ENCODE peak calls at places on chromosomes 12 and 14, in five cellular contexts. J is Calu3, H is dorsolateral prefrontal cortex, X is endothelial cell of umbilical vein, E is mammary epithelial cell. C is an unnamed sample.

GRCh38 chr12:45591635-45592034 is 137.9 kb upstream of the ARID2 start:
- DNase-seq in J (no peak), H (no peak), X (no peak), E (no peak), C (no peak)

GRCh38 chr14:47009615-47010014 is 358.0 kb upstream of the RPL10L start:
- DNase-seq in J (no peak), H (no peak), X (no peak), E (no peak), C (no peak)

GRCh38 chr14:61188936-61189808 is 92.0 kb downstream of the TMEM30B start:
- DNase-seq in J (peak), H (no peak), X (peak), E (no peak), C (peak)

GRCh38 chr12:2160043-2160442 is 107.3 kb downstream of the CACNA1C start:
- DNase-seq in J (no peak), H (no peak), X (no peak), E (no peak), C (no peak)

GRCh38 chr12:51395283-51396230 is 4.4 kb upstream of the GALNT6 start:
- DNase-seq in J (no peak), H (no peak), X (no peak), E (no peak), C (peak)

GRCh38 chr12:68565391-68565903 is 45.3 kb upstream of the RAP1B start:
- DNase-seq in J (peak), H (no peak), X (peak), E (peak), C (no peak)

GRCh38 chr12:6372403-6373003 is 2.9 kb downstream of the SCNN1A start:
- DNase-seq in J (peak), H (no peak), X (peak), E (peak), C (no peak)

GRCh38 chr12:113072136-113072535 is 15.6 kb downstream of the DTX1 start:
- DNase-seq in J (no peak), H (no peak), X (no peak), E (no peak), C (no peak)

GRCh38 chr12:132284618-132285310 is 44.6 kb downstream of the GALNT9 start:
- DNase-seq in J (peak), H (no peak), X (no peak), E (peak), C (no peak)

GRCh38 chr14:85333313-85333712 is 196.6 kb upstream of the FLRT2 start:
- DNase-seq in J (no peak), H (no peak), X (peak), E (peak), C (no peak)

GRCh38 chr12:60148831-60149230 is 553.0 kb downstream of the SLC16A7 start:
- DNase-seq in J (peak), H (no peak), X (peak), E (peak), C (no peak)

GRCh38 chr12:98559666-98560065 is 33.8 kb upstream of the SLC25A3 start:
- DNase-seq in J (no peak), H (no peak), X (no peak), E (no peak), C (no peak)

GRCh38 chr14:51957950-51958349 is 31.4 kb upstream of the RTRAF start:
- DNase-seq in J (no peak), H (no peak), X (peak), E (no peak), C (no peak)

GRCh38 chr14:55092326-55092725 is 36.7 kb upstream of the LGALS3 start:
- DNase-seq in J (no peak), H (no peak), X (no peak), E (no peak), C (no peak)

GRCh38 chr12:119036878-119037493 is 55.6 kb downstream of the SRRM4 start:
- DNase-seq in J (peak), H (no peak), X (no peak), E (no peak), C (peak)

GRCh38 chr12:52032431-52032796 is 18.8 kb upstream of the NR4A1 start:
- DNase-seq in J (no peak), H (peak), X (peak), E (peak), C (no peak)

GRCh38 chr14:86961106-86961716 is 1031.8 kb downstream of the GALC start:
- DNase-seq in J (peak), H (no peak), X (no peak), E (peak), C (no peak)

GRCh38 chr14:91108941-91109611 is 4.8 kb upstream of the DGLUCY start:
- DNase-seq in J (no peak), H (no peak), X (peak), E (peak), C (peak)

GRCh38 chr14:83478741-83479140 is 1945.1 kb upstream of the SEL1L start:
- DNase-seq in J (no peak), H (no peak), X (no peak), E (no peak), C (no peak)

GRCh38 chr14:23579739-23580138 is 1.1 kb upstream of the JPH4 start:
- DNase-seq in J (no peak), H (no peak), X (no peak), E (no peak), C (no peak)

GRCh38 chr12:29012673-29013072 is 136.4 kb upstream of the FAR2 start:
- DNase-seq in J (no peak), H (no peak), X (no peak), E (no peak), C (no peak)

GRCh38 chr12:104957388-104958008 is 592 bp downstream of the SLC41A2 start:
- DNase-seq in J (no peak), H (no peak), X (peak), E (no peak), C (no peak)

GRCh38 chr14:81427348-81428058 is 27.4 kb upstream of the STON2 start:
- DNase-seq in J (no peak), H (no peak), X (no peak), E (peak), C (no peak)

DNA sequence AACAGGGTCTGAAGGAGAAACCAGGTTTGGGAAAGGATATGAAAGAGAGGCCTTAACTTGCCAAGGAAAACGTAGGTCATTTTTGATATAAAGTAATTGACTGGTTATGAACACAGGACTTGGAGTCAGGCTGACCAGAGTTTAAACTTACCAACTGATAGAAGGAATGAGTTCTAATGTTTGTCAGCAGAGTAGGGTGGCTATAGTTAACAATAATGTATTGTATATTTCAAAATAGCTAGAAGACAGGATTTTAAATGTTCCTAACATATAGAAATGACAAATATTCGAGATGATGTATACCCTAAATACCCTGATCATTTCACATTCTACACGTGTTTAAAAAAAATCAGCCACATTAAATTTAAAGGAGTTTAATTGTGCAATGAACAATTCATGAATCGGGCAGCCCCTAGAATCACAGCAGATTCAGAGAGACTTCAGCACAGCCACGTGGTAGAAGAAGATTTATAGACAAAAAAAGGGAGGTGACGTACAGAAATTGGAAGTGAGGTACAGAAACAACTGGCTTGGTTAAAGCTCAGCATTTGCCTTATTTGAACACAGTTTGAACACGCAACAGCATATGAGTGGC is 52.5 kb upstream of the PLEKHG7 start:
- DNase-seq in J (no peak), H (no peak), X (no peak), E (no peak), C (no peak)
- TF ChIP-seq CTCF in J (no peak), H (no peak), X (no peak), E (no peak), C (no peak)

GRCh38 chr12:106345739-106346138 is 11.8 kb upstream of the POLR3B start:
- DNase-seq in J (peak), H (no peak), X (peak), E (peak), C (no peak)
- TF ChIP-seq CTCF in J (peak), H (peak), X (peak), E (peak), C (no peak)

GRCh38 chr12:10891937-10892336 is 7.9 kb upstream of the PRH1 start:
- DNase-seq in J (no peak), H (no peak), X (no peak), E (no peak), C (no peak)
- TF ChIP-seq CTCF in J (no peak), H (no peak), X (no peak), E (no peak), C (no peak)

DNA sequence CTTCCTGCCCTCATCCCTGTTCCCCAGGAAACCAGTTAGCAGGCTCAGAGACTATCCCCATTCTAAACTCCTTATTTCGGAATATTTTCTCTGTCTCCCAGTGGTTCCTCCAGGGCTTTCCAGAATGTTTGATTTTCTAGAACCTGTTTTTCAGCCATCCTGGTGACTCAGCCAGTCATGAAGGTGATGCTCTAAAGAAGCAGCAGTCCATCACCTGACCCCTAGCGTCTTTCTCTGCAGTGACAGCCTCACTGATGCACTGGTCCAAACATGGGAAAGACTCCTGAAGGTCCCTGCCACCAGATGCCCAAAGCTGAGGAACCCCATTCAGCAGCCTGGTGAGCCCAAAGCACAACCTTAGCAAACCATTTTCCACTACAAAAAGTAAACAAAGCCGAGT is 212.6 kb downstream of the PHETA1 start:
- DNase-seq in J (no peak), H (no peak), X (no peak), E (peak), C (no peak)
- TF ChIP-seq CTCF in J (no peak), H (no peak), X (no peak), E (peak), C (no peak)

C was measured in GM13977.